ENCODE peak calls at places on chromosome 12, in seven cellular contexts. One of them, this sample, is unnamed.

GRCh38 chr12:41545761-41546160 is 357.6 kb downstream of the PDZRN4 start:
- DNase-seq in mesenchymal stem cell: no peak
- DNase-seq in neuronal stem cell: no peak
- DNase-seq in mesendoderm: no peak
- DNase-seq in H1: no peak
- DNase-seq in IMR-90: no peak
- DNase-seq in trophoblast cell: no peak
- DNase-seq in this sample: no peak

GRCh38 chr12:84551373-84551772 is 361.2 kb downstream of the SLC6A15 start:
- DNase-seq in H1: no peak
- DNase-seq in IMR-90: no peak
- DNase-seq in mesenchymal stem cell: no peak
- DNase-seq in neuronal stem cell: no peak
- DNase-seq in mesendoderm: no peak
- DNase-seq in trophoblast cell: no peak
- DNase-seq in this sample: no peak

GRCh38 chr12:13570005-13570694 is 373.6 kb downstream of the EMP1 start:
- DNase-seq in IMR-90: no peak
- DNase-seq in mesendoderm: no peak
- DNase-seq in H1: no peak
- DNase-seq in trophoblast cell: no peak
- DNase-seq in neuronal stem cell: no peak
- DNase-seq in mesenchymal stem cell: no peak
- DNase-seq in this sample: no peak

GRCh38 chr12:4134434-4134762 is 139.2 kb upstream of the CCND2 start:
- DNase-seq in H1: no peak
- DNase-seq in IMR-90: no peak
- DNase-seq in mesendoderm: peak
- DNase-seq in neuronal stem cell: no peak
- DNase-seq in mesenchymal stem cell: no peak
- DNase-seq in trophoblast cell: no peak
- DNase-seq in this sample: peak

GRCh38 chr12:18146375-18146774 is 56.4 kb upstream of the RERGL start:
- DNase-seq in mesendoderm: no peak
- DNase-seq in IMR-90: no peak
- DNase-seq in mesenchymal stem cell: no peak
- DNase-seq in H1: no peak
- DNase-seq in trophoblast cell: no peak
- DNase-seq in neuronal stem cell: no peak
- DNase-seq in this sample: no peak

GRCh38 chr12:124236651-124237050 is 58.2 kb upstream of the RFLNA start:
- DNase-seq in trophoblast cell: no peak
- DNase-seq in mesendoderm: no peak
- DNase-seq in H1: no peak
- DNase-seq in mesenchymal stem cell: peak
- DNase-seq in neuronal stem cell: no peak
- DNase-seq in IMR-90: peak
- DNase-seq in this sample: no peak

GRCh38 chr12:28167981-28168485 is 22.2 kb upstream of the CCDC91 start:
- DNase-seq in mesendoderm: no peak
- DNase-seq in trophoblast cell: peak
- DNase-seq in mesenchymal stem cell: no peak
- DNase-seq in IMR-90: no peak
- DNase-seq in H1: no peak
- DNase-seq in neuronal stem cell: no peak
- DNase-seq in this sample: no peak

GRCh38 chr12:93127582-93128331 is 198.7 kb upstream of the EEA1 start:
- DNase-seq in IMR-90: peak
- DNase-seq in H1: no peak
- DNase-seq in mesenchymal stem cell: peak
- DNase-seq in trophoblast cell: peak
- DNase-seq in mesendoderm: peak
- DNase-seq in neuronal stem cell: no peak
- DNase-seq in this sample: peak

GRCh38 chr12:65533177-65533883 is 254.8 kb downstream of the MSRB3 start:
- DNase-seq in trophoblast cell: no peak
- DNase-seq in neuronal stem cell: no peak
- DNase-seq in mesendoderm: no peak
- DNase-seq in H1: no peak
- DNase-seq in IMR-90: peak
- DNase-seq in mesenchymal stem cell: peak
- DNase-seq in this sample: no peak

GRCh38 chr12:132169376-132169775 is 25.1 kb downstream of the NOC4L start:
- DNase-seq in mesendoderm: no peak
- DNase-seq in trophoblast cell: no peak
- DNase-seq in H1: no peak
- DNase-seq in mesenchymal stem cell: no peak
- DNase-seq in neuronal stem cell: no peak
- DNase-seq in IMR-90: no peak
- DNase-seq in this sample: no peak

GRCh38 chr12:98424726-98425401 is 90.5 kb upstream of the TMPO start:
- DNase-seq in neuronal stem cell: peak
- DNase-seq in mesendoderm: peak
- DNase-seq in mesenchymal stem cell: peak
- DNase-seq in trophoblast cell: peak
- DNase-seq in IMR-90: peak
- DNase-seq in H1: no peak
- DNase-seq in this sample: peak

GRCh38 chr12:54384591-54385041 is at the start of gene ZNF385A:
- DNase-seq in mesenchymal stem cell: peak
- DNase-seq in H1: no peak
- DNase-seq in IMR-90: no peak
- DNase-seq in neuronal stem cell: no peak
- DNase-seq in trophoblast cell: no peak
- DNase-seq in mesendoderm: no peak
- DNase-seq in this sample: no peak
- H3K9ac ChIP-seq in mesenchymal stem cell: peak
- H3K9ac ChIP-seq in H1: no peak
- H3K9ac ChIP-seq in IMR-90: no peak
- H3K9ac ChIP-seq in neuronal stem cell: no peak
- H3K9ac ChIP-seq in trophoblast cell: no peak
- H3K9ac ChIP-seq in mesendoderm: peak
- H3K9ac ChIP-seq in this sample: no peak

DNA sequence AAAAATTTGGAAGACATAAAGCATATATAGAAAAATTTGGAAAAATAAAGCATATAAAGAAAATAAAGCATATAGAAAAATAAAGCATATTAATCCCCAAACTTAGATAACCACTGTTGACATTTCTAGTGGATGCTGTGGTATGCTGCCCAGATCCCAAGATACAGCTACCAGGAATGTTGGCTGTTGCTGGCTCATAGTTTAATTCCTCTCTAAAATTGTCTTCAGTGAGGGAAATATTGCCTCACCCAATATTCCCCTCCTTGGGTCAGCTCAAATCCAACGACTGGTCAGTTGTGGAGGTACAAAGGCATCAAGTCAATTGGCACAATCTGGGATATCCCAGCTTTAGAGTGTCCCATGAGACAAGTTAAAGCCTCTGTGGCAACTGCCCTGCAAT is 10.1 kb upstream of the KICS2 start:
- DNase-seq in mesendoderm: no peak
- DNase-seq in mesenchymal stem cell: no peak
- DNase-seq in H1: no peak
- DNase-seq in trophoblast cell: no peak
- DNase-seq in neuronal stem cell: no peak
- DNase-seq in IMR-90: no peak
- DNase-seq in this sample: no peak
- H2AK5ac ChIP-seq in mesendoderm: no peak
- H2AK5ac ChIP-seq in mesenchymal stem cell: no peak
- H2AK5ac ChIP-seq in H1: no peak
- H2AK5ac ChIP-seq in trophoblast cell: no peak
- H2AK5ac ChIP-seq in neuronal stem cell: no peak
- H2AK5ac ChIP-seq in IMR-90: no peak
- H2AK5ac ChIP-seq in this sample: no peak

GRCh38 chr12:120925740-120926563 is 21.8 kb upstream of the SPPL3 start:
- DNase-seq in IMR-90: no peak
- DNase-seq in mesenchymal stem cell: no peak
- DNase-seq in neuronal stem cell: no peak
- DNase-seq in H1: no peak
- DNase-seq in trophoblast cell: peak
- DNase-seq in mesendoderm: peak
- DNase-seq in this sample: peak
- H3K9ac ChIP-seq in IMR-90: no peak
- H3K9ac ChIP-seq in mesenchymal stem cell: no peak
- H3K9ac ChIP-seq in neuronal stem cell: no peak
- H3K9ac ChIP-seq in H1: no peak
- H3K9ac ChIP-seq in trophoblast cell: no peak
- H3K9ac ChIP-seq in mesendoderm: no peak
- H3K9ac ChIP-seq in this sample: no peak

GRCh38 chr12:75558262-75558661 is 46.9 kb upstream of the KRR1 start:
- DNase-seq in trophoblast cell: no peak
- DNase-seq in mesendoderm: no peak
- DNase-seq in mesenchymal stem cell: no peak
- DNase-seq in H1: no peak
- DNase-seq in neuronal stem cell: no peak
- DNase-seq in IMR-90: no peak
- DNase-seq in this sample: no peak

GRCh38 chr12:75553865-75554555 is 42.6 kb upstream of the KRR1 start:
- DNase-seq in mesenchymal stem cell: no peak
- DNase-seq in IMR-90: peak
- DNase-seq in neuronal stem cell: no peak
- DNase-seq in mesendoderm: peak
- DNase-seq in trophoblast cell: peak
- DNase-seq in H1: no peak
- DNase-seq in this sample: no peak

GRCh38 chr12:75554556-75554880 is 43.1 kb upstream of the KRR1 start:
- DNase-seq in neuronal stem cell: no peak
- DNase-seq in IMR-90: no peak
- DNase-seq in H1: no peak
- DNase-seq in mesenchymal stem cell: peak
- DNase-seq in mesendoderm: no peak
- DNase-seq in trophoblast cell: no peak
- DNase-seq in this sample: no peak

GRCh38 chr12:75553398-75553797 is 42.0 kb upstream of the KRR1 start:
- DNase-seq in trophoblast cell: peak
- DNase-seq in mesenchymal stem cell: peak
- DNase-seq in H1: no peak
- DNase-seq in neuronal stem cell: peak
- DNase-seq in mesendoderm: peak
- DNase-seq in IMR-90: no peak
- DNase-seq in this sample: no peak

GRCh38 chr12:75556306-75556899 is 45.0 kb upstream of the KRR1 start:
- DNase-seq in IMR-90: no peak
- DNase-seq in mesendoderm: no peak
- DNase-seq in mesenchymal stem cell: no peak
- DNase-seq in H1: no peak
- DNase-seq in trophoblast cell: no peak
- DNase-seq in neuronal stem cell: no peak
- DNase-seq in this sample: no peak
- H2AK5ac ChIP-seq in IMR-90: no peak
- H2AK5ac ChIP-seq in mesendoderm: no peak
- H2AK5ac ChIP-seq in mesenchymal stem cell: no peak
- H2AK5ac ChIP-seq in H1: no peak
- H2AK5ac ChIP-seq in trophoblast cell: no peak
- H2AK5ac ChIP-seq in neuronal stem cell: no peak
- H2AK5ac ChIP-seq in this sample: no peak

GRCh38 chr12:63922446-63922845 is 77.9 kb downstream of the SRGAP1 start:
- DNase-seq in mesendoderm: peak
- DNase-seq in neuronal stem cell: no peak
- DNase-seq in IMR-90: peak
- DNase-seq in trophoblast cell: peak
- DNase-seq in H1: no peak
- DNase-seq in mesenchymal stem cell: peak
- DNase-seq in this sample: no peak
- H3K9ac ChIP-seq in mesendoderm: no peak
- H3K9ac ChIP-seq in neuronal stem cell: no peak
- H3K9ac ChIP-seq in IMR-90: no peak
- H3K9ac ChIP-seq in trophoblast cell: no peak
- H3K9ac ChIP-seq in H1: no peak
- H3K9ac ChIP-seq in mesenchymal stem cell: no peak
- H3K9ac ChIP-seq in this sample: no peak

GRCh38 chr12:106369624-106370346 is 12.2 kb downstream of the POLR3B start:
- DNase-seq in IMR-90: peak
- DNase-seq in neuronal stem cell: no peak
- DNase-seq in H1: no peak
- DNase-seq in trophoblast cell: peak
- DNase-seq in mesenchymal stem cell: peak
- DNase-seq in mesendoderm: no peak
- DNase-seq in this sample: no peak
- H2AK5ac ChIP-seq in IMR-90: peak
- H2AK5ac ChIP-seq in neuronal stem cell: no peak
- H2AK5ac ChIP-seq in H1: no peak
- H2AK5ac ChIP-seq in trophoblast cell: no peak
- H2AK5ac ChIP-seq in mesenchymal stem cell: no peak
- H2AK5ac ChIP-seq in mesendoderm: no peak
- H2AK5ac ChIP-seq in this sample: no peak

GRCh38 chr12:94150483-94151225 is 2.3 kb downstream of the PLXNC1 start:
- DNase-seq in trophoblast cell: no peak
- DNase-seq in IMR-90: no peak
- DNase-seq in H1: no peak
- DNase-seq in mesendoderm: no peak
- DNase-seq in mesenchymal stem cell: no peak
- DNase-seq in neuronal stem cell: peak
- DNase-seq in this sample: peak

GRCh38 chr12:94147377-94147990 is 893 bp upstream of the PLXNC1 start:
- DNase-seq in IMR-90: no peak
- DNase-seq in H1: no peak
- DNase-seq in neuronal stem cell: no peak
- DNase-seq in mesenchymal stem cell: no peak
- DNase-seq in mesendoderm: no peak
- DNase-seq in trophoblast cell: no peak
- DNase-seq in this sample: no peak

GRCh38 chr12:94149781-94150482 is 1.6 kb downstream of the PLXNC1 start:
- DNase-seq in trophoblast cell: no peak
- DNase-seq in mesenchymal stem cell: peak
- DNase-seq in mesendoderm: peak
- DNase-seq in IMR-90: no peak
- DNase-seq in H1: no peak
- DNase-seq in neuronal stem cell: peak
- DNase-seq in this sample: peak

GRCh38 chr12:94147991-94148840 is at the start of gene PLXNC1:
- DNase-seq in trophoblast cell: no peak
- DNase-seq in H1: no peak
- DNase-seq in IMR-90: peak
- DNase-seq in mesendoderm: peak
- DNase-seq in neuronal stem cell: peak
- DNase-seq in mesenchymal stem cell: peak
- DNase-seq in this sample: peak

GRCh38 chr12:94148841-94149780 is 734 bp downstream of the PLXNC1 start:
- DNase-seq in H1: no peak
- DNase-seq in mesendoderm: peak
- DNase-seq in trophoblast cell: no peak
- DNase-seq in mesenchymal stem cell: peak
- DNase-seq in IMR-90: peak
- DNase-seq in neuronal stem cell: peak
- DNase-seq in this sample: peak
- H3K9ac ChIP-seq in H1: no peak
- H3K9ac ChIP-seq in mesendoderm: peak
- H3K9ac ChIP-seq in trophoblast cell: no peak
- H3K9ac ChIP-seq in mesenchymal stem cell: peak
- H3K9ac ChIP-seq in IMR-90: peak
- H3K9ac ChIP-seq in neuronal stem cell: peak
- H3K9ac ChIP-seq in this sample: no peak

This sample was measured in H9.